ENCODE peak calls at places on chromosome 22, in ten cellular contexts. F, D, P, U, A, B, Y, S, H and T are unnamed samples.

GRCh38 chr22:49263101-49263500 is 564.6 kb downstream of the BRD1 start:
- DNase-seq in Y (no peak), S (no peak), A (no peak), H (no peak), D (no peak), P (no peak), F (no peak), U (no peak), B (no peak), T (no peak)

GRCh38 chr22:37431366-37431765 is 4.1 kb upstream of the ELFN2 start:
- DNase-seq in P (no peak), Y (no peak), H (no peak), A (no peak), D (no peak), B (no peak), S (no peak), U (no peak), F (peak), T (no peak)

GRCh38 chr22:22127100-22127499 is 117.5 kb upstream of the VPREB1 start:
- DNase-seq in D (no peak), F (no peak), S (no peak), P (no peak), Y (no peak), B (no peak), A (no peak), U (no peak), H (no peak), T (no peak)

GRCh38 chr22:20199906-20200305 is 49.1 kb upstream of the CCDC188 start:
- DNase-seq in Y (no peak), B (no peak), P (no peak), S (no peak), D (no peak), H (no peak), F (no peak), U (no peak), A (no peak), T (no peak)

GRCh38 chr22:18048441-18048898 is 24.1 kb upstream of the MICAL3 start:
- DNase-seq in S (peak), B (no peak), A (peak), Y (no peak), P (no peak), D (peak), U (peak), F (no peak), H (no peak), T (peak)

GRCh38 chr22:42419328-42419881 is 12.8 kb downstream of the NFAM1 start:
- DNase-seq in B (no peak), H (no peak), A (no peak), Y (no peak), S (peak), D (no peak), P (no peak), F (no peak), U (peak), T (no peak)

GRCh38 chr22:20052309-20053250 is 27.5 kb upstream of the DGCR8 start:
- DNase-seq in D (no peak), S (peak), A (no peak), B (no peak), H (peak), Y (no peak), P (no peak), U (no peak), F (no peak), T (no peak)

GRCh38 chr22:25062378-25063095 is 110.0 kb downstream of the KIAA1671 start:
- DNase-seq in H (peak), U (no peak), B (no peak), Y (peak), F (no peak), S (no peak), A (no peak), P (peak), D (no peak), T (no peak)

GRCh38 chr22:22021160-22021750 is 38.7 kb upstream of the TOP3B start:
- DNase-seq in F (no peak), D (no peak), S (no peak), H (no peak), P (no peak), B (no peak), U (no peak), A (no peak), Y (no peak), T (peak)